ENCODE peak calls at places on chromosomes 4 and X, in six cellular contexts. B, X, P, N, M and U are unnamed samples.

GRCh38 chr4:178306565-178306964 is 864.3 kb upstream of the AGA start:
- DNase-seq in N (no peak), M (no peak), X (no peak), B (peak), P (no peak), U (peak)

GRCh38 chr4:100895572-100896197 is 377.9 kb upstream of the EMCN start:
- DNase-seq in B (no peak), P (peak), X (no peak), M (no peak), N (no peak), U (no peak)

GRCh38 chrX:41145920-41146608 is 60.8 kb downstream of the USP9X start:
- DNase-seq in N (no peak), P (peak), X (no peak), B (peak), M (no peak), U (peak)

GRCh38 chr4:56148428-56148827 is 199.7 kb downstream of the CEP135 start:
- DNase-seq in X (no peak), M (no peak), N (no peak), B (no peak), P (peak), U (no peak)

GRCh38 chr4:103786014-103786413 is 66.2 kb upstream of the TACR3 start:
- DNase-seq in X (no peak), P (peak), B (peak), N (no peak), M (no peak), U (no peak)

GRCh38 chr4:159464302-159464701 is 361.4 kb downstream of the RAPGEF2 start:
- DNase-seq in M (no peak), B (no peak), P (no peak), X (no peak), N (no peak), U (no peak)

GRCh38 chr4:142473218-142473959 is 372.7 kb downstream of the INPP4B start:
- DNase-seq in M (peak), P (no peak), N (peak), X (no peak), B (no peak), U (no peak)

GRCh38 chrX:153645151-153645550 is 1.9 kb upstream of the DUSP9 start:
- DNase-seq in X (no peak), P (no peak), M (peak), B (no peak), N (no peak), U (no peak)

GRCh38 chrX:49991718-49992117 is 69.3 kb downstream of the CLCN5 start:
- DNase-seq in N (no peak), M (no peak), B (no peak), P (no peak), X (no peak), U (no peak)

GRCh38 chrX:49988128-49988527 is 65.7 kb downstream of the CLCN5 start:
- DNase-seq in P (no peak), M (no peak), X (no peak), N (no peak), B (no peak), U (no peak)

GRCh38 chrX:49987651-49988050 is 65.3 kb downstream of the CLCN5 start:
- DNase-seq in B (no peak), P (no peak), X (no peak), N (no peak), M (no peak), U (no peak)

GRCh38 chrX:49986058-49986457 is 63.7 kb downstream of the CLCN5 start:
- DNase-seq in X (no peak), P (no peak), N (no peak), M (no peak), B (no peak), U (no peak)
- H3K4me3 ChIP-seq in X (no peak), P (no peak), N (no peak), M (no peak), B (no peak), U (no peak)

GRCh38 chr4:6473264-6474052 is 1.0 kb upstream of the PPP2R2C start:
- DNase-seq in X (peak), N (no peak), B (no peak), P (no peak), M (no peak), U (no peak)

GRCh38 chr4:6472387-6473263 is at the start of gene PPP2R2C:
- DNase-seq in M (no peak), B (no peak), N (no peak), X (peak), P (no peak), U (no peak)

GRCh38 chr4:6474705-6475457 is 2.5 kb upstream of the PPP2R2C start:
- DNase-seq in N (no peak), P (no peak), X (peak), M (no peak), B (no peak), U (no peak)

GRCh38 chr4:6475492-6476020 is 3.1 kb upstream of the PPP2R2C start:
- DNase-seq in N (no peak), B (no peak), P (no peak), X (peak), M (no peak), U (no peak)

DNA sequence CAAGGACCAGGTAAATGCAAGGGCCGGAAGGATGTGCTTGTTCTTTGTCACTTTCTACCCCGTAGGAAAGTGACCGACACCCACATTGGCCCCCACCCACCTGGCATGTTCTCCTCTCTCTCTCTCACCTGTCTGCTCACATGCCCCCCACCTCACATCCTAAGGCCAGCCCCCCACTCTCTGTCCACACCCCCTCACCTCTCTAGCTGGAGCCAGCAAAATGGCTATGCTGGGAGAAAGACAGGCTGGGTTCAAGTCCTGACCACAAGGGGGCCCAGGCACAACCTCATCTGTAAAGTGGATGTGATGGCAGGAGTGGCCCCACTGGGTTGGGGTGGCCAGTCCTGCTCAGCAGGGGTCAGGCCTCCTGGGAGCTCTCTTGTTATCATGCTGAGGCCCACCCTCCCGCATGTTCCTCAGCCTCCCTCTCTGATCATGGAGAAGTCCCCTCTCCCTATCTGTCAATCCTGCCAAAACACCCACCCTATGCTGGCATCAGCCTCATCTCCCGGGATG is 1.7 kb upstream of the PPP2R2C start:
- DNase-seq in N (no peak), B (no peak), M (no peak), P (no peak), X (peak), U (no peak)
- TF ChIP-seq CTCF in N (no peak), B (peak), M (no peak), P (peak), X (no peak), U (peak)

DNA sequence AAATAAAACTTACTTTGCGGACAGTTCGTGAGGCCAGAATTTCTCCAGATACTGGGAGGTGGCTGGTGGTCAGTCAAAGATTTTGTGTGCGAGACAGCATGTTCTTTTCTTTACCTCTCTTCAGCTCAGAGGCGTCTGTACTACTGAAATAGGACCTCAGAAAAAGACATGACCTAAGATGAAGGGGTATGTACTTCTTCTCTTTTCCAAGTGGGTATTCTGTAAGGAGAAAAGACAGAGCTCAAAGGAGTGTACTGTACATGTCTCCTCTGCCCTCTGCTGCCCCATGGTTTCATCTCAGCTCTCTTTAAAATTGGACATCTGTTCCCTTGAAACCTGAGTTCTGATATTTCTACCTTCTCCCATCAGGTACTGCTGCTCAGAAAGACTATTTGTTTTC is 38.1 kb downstream of the SEPTIN11 start:
- DNase-seq in X (no peak), B (no peak), P (no peak), N (no peak), M (no peak), U (no peak)
- H3K4me3 ChIP-seq in X (no peak), B (peak), P (peak), N (no peak), M (no peak), U (no peak)

DNA sequence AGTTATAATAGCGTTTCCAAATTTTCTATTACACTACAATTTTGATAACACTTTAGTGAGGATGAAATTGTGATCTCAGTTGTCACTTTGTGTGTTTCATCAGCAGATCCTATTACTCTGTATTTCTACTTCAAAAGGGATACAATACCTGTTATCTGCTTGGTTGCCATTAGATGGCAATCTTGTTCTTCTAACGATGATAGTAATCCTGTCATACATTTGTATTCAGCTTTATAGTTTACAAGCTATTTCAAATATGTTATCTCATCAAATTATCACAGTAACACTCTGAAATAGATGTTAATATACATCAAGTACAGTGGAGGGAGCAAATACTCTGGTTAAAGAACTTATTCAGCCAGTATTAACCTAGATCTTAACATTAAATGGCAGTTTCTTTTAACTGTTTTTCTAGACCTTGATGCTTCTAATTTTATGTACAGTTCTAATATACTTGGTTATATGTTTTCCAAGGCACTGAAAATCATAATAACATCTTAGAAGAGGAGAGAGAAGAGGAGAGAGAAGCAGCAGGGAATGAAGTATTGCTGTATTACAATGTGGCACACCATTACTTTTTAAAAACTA is 292.0 kb downstream of the CCSER1 start:
- DNase-seq in B (peak), X (no peak), N (no peak), P (peak), M (no peak), U (peak)
- TF ChIP-seq CTCF in B (peak), X (no peak), N (peak), P (peak), M (peak), U (peak)

DNA sequence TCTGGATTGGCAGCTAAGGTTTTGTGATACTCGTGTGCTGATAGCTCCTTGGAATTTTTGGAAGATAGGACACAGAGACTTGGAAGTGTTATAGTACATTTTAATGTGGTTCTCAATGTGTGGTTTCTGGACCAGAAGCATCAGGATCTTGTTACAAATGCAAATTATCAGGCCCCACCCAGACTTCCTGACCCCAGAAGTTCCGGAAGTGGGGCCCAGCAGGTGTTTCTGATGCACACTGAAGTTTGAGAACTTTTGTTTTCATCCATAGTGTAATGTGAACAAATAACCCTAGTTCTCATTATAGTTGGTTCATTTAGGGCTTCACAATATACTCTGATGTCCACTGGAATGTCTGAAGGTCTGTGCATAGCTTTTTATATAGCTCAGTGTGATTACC is 49.6 kb downstream of the LAMP2 start:
- DNase-seq in X (no peak), N (no peak), P (peak), M (no peak), B (no peak), U (no peak)
- H3K4me3 ChIP-seq in X (no peak), N (no peak), P (no peak), M (no peak), B (no peak), U (no peak)

GRCh38 chr4:29867412-29867811 is 852.8 kb upstream of the PCDH7 start:
- DNase-seq in M (no peak), N (no peak), X (no peak), B (no peak), P (no peak), U (no peak)
- TF ChIP-seq CTCF in M (no peak), N (no peak), X (no peak), B (no peak), P (no peak), U (no peak)

GRCh38 chr4:61202100-61202637 is 2.0 kb downstream of the ADGRL3 start:
- DNase-seq in N (no peak), B (no peak), M (no peak), P (peak), X (no peak), U (no peak)

GRCh38 chr4:61204353-61204752 is 4.2 kb downstream of the ADGRL3 start:
- DNase-seq in M (no peak), P (peak), N (no peak), B (no peak), X (no peak), U (peak)

GRCh38 chr4:61200991-61201526 is 933 bp downstream of the ADGRL3 start:
- DNase-seq in B (no peak), X (no peak), M (no peak), P (peak), N (peak), U (no peak)

GRCh38 chr4:61201562-61202099 is 1.5 kb downstream of the ADGRL3 start:
- DNase-seq in M (no peak), B (no peak), P (peak), X (no peak), N (no peak), U (no peak)

DNA sequence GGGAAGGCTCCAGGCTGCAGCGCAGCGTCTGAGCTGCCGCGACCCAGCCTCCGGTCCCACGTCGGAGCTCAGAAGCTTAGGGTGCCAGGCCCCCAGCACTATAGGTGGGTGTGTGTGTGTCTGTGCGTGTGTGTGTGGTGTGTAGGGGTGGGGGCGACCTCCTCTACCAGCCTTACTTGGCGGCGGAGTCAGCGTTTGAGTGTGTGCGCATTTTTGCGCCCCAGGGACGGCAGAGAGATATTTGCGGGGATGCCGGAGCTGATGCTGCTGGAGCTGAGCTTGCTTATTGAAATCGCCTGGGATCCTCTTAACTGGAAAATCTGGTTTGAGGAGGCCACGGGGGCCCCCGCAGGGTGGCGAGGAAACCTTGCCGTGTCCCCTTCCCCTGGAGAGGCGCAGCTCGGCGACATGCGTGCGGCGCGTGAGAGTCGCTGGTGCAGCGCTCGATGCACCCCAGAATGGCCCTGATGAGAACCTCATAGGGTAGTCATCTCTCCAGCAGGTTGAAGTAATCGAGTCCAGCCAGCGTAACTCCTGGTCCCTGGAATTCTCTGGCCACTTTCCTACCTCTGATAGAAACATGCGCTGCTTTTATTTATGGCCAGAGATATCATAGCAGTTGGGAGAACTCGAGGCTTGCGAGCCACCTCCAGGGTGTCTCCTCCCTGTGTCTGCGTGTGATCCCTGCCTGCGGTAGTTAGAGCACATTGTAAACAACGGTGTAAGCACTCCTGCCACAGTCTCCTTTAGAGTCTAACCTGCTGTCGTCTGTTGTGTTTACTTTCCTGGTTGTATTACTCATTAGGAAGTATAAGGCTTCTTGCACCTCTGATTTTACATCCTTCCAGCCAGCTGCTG is 2.7 kb downstream of the ADGRL3 start:
- DNase-seq in P (peak), X (no peak), B (no peak), N (no peak), M (no peak), U (no peak)
- H3K4me3 ChIP-seq in P (no peak), X (peak), B (peak), N (peak), M (no peak), U (peak)

DNA sequence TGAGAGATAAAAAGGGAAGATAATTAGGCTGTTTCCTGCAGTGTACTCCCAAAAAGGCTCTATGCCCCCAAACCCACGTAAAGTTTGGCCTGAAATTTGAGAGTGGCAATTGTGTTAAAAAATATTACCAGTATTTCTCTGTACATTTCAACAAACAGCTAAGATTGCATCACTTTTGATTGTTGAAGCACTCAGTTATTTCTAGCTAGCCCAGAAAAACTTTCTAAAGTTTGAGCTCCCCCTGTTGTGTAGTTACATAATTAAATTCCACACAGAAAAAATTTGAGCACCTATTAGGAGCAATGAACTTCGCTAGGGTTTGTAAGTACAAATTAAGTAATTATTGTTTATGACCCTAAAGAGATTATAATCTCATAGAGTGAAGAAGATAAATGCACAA is 109.4 kb downstream of the DLG3 start:
- DNase-seq in P (peak), X (no peak), M (no peak), B (peak), N (no peak), U (peak)
- TF ChIP-seq CTCF in P (peak), X (no peak), M (no peak), B (no peak), N (no peak), U (peak)

GRCh38 chr4:31844350-31844749 is 1124.2 kb downstream of the PCDH7 start:
- DNase-seq in N (no peak), M (no peak), P (no peak), B (no peak), X (no peak), U (no peak)
- H3K4me3 ChIP-seq in N (no peak), M (no peak), P (no peak), B (no peak), X (no peak), U (no peak)

GRCh38 chr4:186013404-186014186 is 55.4 kb upstream of the TLR3 start:
- DNase-seq in X (peak), M (no peak), B (no peak), P (no peak), N (no peak), U (no peak)

GRCh38 chr4:186016796-186017195 is 52.2 kb upstream of the TLR3 start:
- DNase-seq in P (no peak), M (no peak), X (peak), B (no peak), N (no peak), U (no peak)

GRCh38 chr4:186018261-186018660 is 50.7 kb upstream of the TLR3 start:
- DNase-seq in N (no peak), M (no peak), X (no peak), P (no peak), B (no peak), U (no peak)

GRCh38 chr4:186017801-186018200 is 51.2 kb upstream of the TLR3 start:
- DNase-seq in M (no peak), P (no peak), X (peak), B (no peak), N (no peak), U (no peak)

GRCh38 chr4:186015212-186015817 is 53.6 kb upstream of the TLR3 start:
- DNase-seq in X (peak), P (no peak), N (no peak), M (no peak), B (no peak), U (no peak)
- TF ChIP-seq CTCF in X (no peak), P (no peak), N (no peak), M (no peak), B (no peak), U (no peak)